ENCODE peak calls at places on chromosomes 16 and 17, in four cellular contexts. One of them, this sample, is unnamed.

GRCh38 chr16:25051446-25052160 is 36.4 kb upstream of the ARHGAP17 start:
- DNase-seq in right atrium auricular region: no peak
- DNase-seq in ascending aorta: no peak
- DNase-seq in gastrocnemius medialis: no peak
- DNase-seq in this sample: no peak

GRCh38 chr17:78278139-78278741 is 46.8 kb downstream of the TMEM235 start:
- DNase-seq in right atrium auricular region: no peak
- DNase-seq in gastrocnemius medialis: peak
- DNase-seq in ascending aorta: no peak
- DNase-seq in this sample: no peak

GRCh38 chr16:73064227-73064995 is 16.5 kb upstream of the ZFHX3 start:
- DNase-seq in right atrium auricular region: no peak
- DNase-seq in gastrocnemius medialis: peak
- DNase-seq in ascending aorta: peak
- DNase-seq in this sample: no peak

GRCh38 chr17:49889500-49889899 is 41.6 kb upstream of the TAC4 start:
- DNase-seq in gastrocnemius medialis: no peak
- DNase-seq in right atrium auricular region: no peak
- DNase-seq in ascending aorta: no peak
- DNase-seq in this sample: no peak

GRCh38 chr17:9219631-9220415 is 198.5 kb downstream of the NTN1 start:
- DNase-seq in right atrium auricular region: no peak
- DNase-seq in ascending aorta: no peak
- DNase-seq in gastrocnemius medialis: no peak
- DNase-seq in this sample: peak

GRCh38 chr17:40093005-40093579 is 7.3 kb downstream of the NR1D1 start:
- DNase-seq in right atrium auricular region: no peak
- DNase-seq in ascending aorta: no peak
- DNase-seq in gastrocnemius medialis: no peak
- DNase-seq in this sample: no peak

GRCh38 chr16:58716468-58716867 is 17.6 kb downstream of the GOT2 start:
- DNase-seq in right atrium auricular region: no peak
- DNase-seq in gastrocnemius medialis: no peak
- DNase-seq in ascending aorta: no peak
- DNase-seq in this sample: no peak

GRCh38 chr17:36675250-36675649 is 73.9 kb downstream of the MRM1 start:
- DNase-seq in right atrium auricular region: no peak
- DNase-seq in gastrocnemius medialis: no peak
- DNase-seq in ascending aorta: no peak
- DNase-seq in this sample: no peak

GRCh38 chr17:6328279-6328678 is 106.6 kb downstream of the AIPL1 start:
- DNase-seq in right atrium auricular region: no peak
- DNase-seq in gastrocnemius medialis: no peak
- DNase-seq in ascending aorta: no peak
- DNase-seq in this sample: no peak

GRCh38 chr16:2835638-2836493 is 5.8 kb downstream of the ZG16B start:
- DNase-seq in gastrocnemius medialis: no peak
- DNase-seq in right atrium auricular region: no peak
- DNase-seq in ascending aorta: no peak
- DNase-seq in this sample: peak

GRCh38 chr17:4908301-4908700 is 5.4 kb upstream of the CHRNE start:
- DNase-seq in right atrium auricular region: no peak
- DNase-seq in gastrocnemius medialis: no peak
- DNase-seq in ascending aorta: no peak
- DNase-seq in this sample: no peak

GRCh38 chr16:84310642-84311041 is 16.0 kb downstream of the WFDC1 start:
- DNase-seq in ascending aorta: no peak
- DNase-seq in right atrium auricular region: no peak
- DNase-seq in gastrocnemius medialis: no peak
- DNase-seq in this sample: no peak

GRCh38 chr17:2023692-2024571 is 1.2 kb downstream of the RTN4RL1 start:
- DNase-seq in gastrocnemius medialis: no peak
- DNase-seq in right atrium auricular region: no peak
- DNase-seq in ascending aorta: peak
- DNase-seq in this sample: no peak

GRCh38 chr17:82013772-82014321 is 8.8 kb downstream of the CENPX start:
- DNase-seq in ascending aorta: no peak
- DNase-seq in gastrocnemius medialis: no peak
- DNase-seq in right atrium auricular region: no peak
- DNase-seq in this sample: no peak

GRCh38 chr17:21573961-21574610 is 118.2 kb upstream of the KCNJ18 start:
- DNase-seq in ascending aorta: no peak
- DNase-seq in gastrocnemius medialis: peak
- DNase-seq in right atrium auricular region: peak
- DNase-seq in this sample: no peak

GRCh38 chr17:9928601-9929341 is 23.7 kb upstream of the RCVRN start:
- DNase-seq in ascending aorta: no peak
- DNase-seq in gastrocnemius medialis: no peak
- DNase-seq in right atrium auricular region: no peak
- DNase-seq in this sample: no peak

GRCh38 chr16:53207810-53208752 is 153.3 kb downstream of the CHD9 start:
- DNase-seq in ascending aorta: peak
- DNase-seq in right atrium auricular region: no peak
- DNase-seq in gastrocnemius medialis: peak
- DNase-seq in this sample: no peak

GRCh38 chr17:5049314-5049819 is 14.1 kb upstream of the SLC52A1 start:
- DNase-seq in gastrocnemius medialis: no peak
- DNase-seq in right atrium auricular region: no peak
- DNase-seq in ascending aorta: no peak
- DNase-seq in this sample: peak

GRCh38 chr17:77322534-77323412 is 182.0 kb downstream of the SEC14L1 start:
- DNase-seq in right atrium auricular region: peak
- DNase-seq in gastrocnemius medialis: peak
- DNase-seq in ascending aorta: peak
- DNase-seq in this sample: peak

GRCh38 chr17:17376362-17376761 is 73.2 kb downstream of the NT5M start:
- DNase-seq in ascending aorta: no peak
- DNase-seq in right atrium auricular region: no peak
- DNase-seq in gastrocnemius medialis: no peak
- DNase-seq in this sample: peak

GRCh38 chr17:6483507-6483906 is 39.3 kb downstream of the PIMREG start:
- DNase-seq in gastrocnemius medialis: no peak
- DNase-seq in right atrium auricular region: no peak
- DNase-seq in ascending aorta: no peak
- DNase-seq in this sample: no peak

GRCh38 chr17:27349540-27350021 is 55.7 kb downstream of the WSB1 start:
- DNase-seq in right atrium auricular region: no peak
- DNase-seq in gastrocnemius medialis: no peak
- DNase-seq in ascending aorta: no peak
- DNase-seq in this sample: peak

GRCh38 chr16:59540621-59541020 is 806.5 kb upstream of the GOT2 start:
- DNase-seq in ascending aorta: no peak
- DNase-seq in gastrocnemius medialis: no peak
- DNase-seq in right atrium auricular region: no peak
- DNase-seq in this sample: no peak

GRCh38 chr16:49688298-49688697 is 167.6 kb downstream of the ZNF423 start:
- DNase-seq in right atrium auricular region: no peak
- DNase-seq in ascending aorta: no peak
- DNase-seq in gastrocnemius medialis: no peak
- DNase-seq in this sample: no peak

GRCh38 chr16:50458694-50459271 is 89.4 kb upstream of the NKD1 start:
- DNase-seq in gastrocnemius medialis: no peak
- DNase-seq in ascending aorta: no peak
- DNase-seq in right atrium auricular region: no peak
- DNase-seq in this sample: no peak

GRCh38 chr16:77660311-77660710 is 62.0 kb upstream of the NUDT7 start:
- DNase-seq in gastrocnemius medialis: no peak
- DNase-seq in right atrium auricular region: no peak
- DNase-seq in ascending aorta: no peak
- DNase-seq in this sample: no peak

GRCh38 chr17:17537311-17538099 is 41.3 kb upstream of the RASD1 start:
- DNase-seq in right atrium auricular region: no peak
- DNase-seq in ascending aorta: no peak
- DNase-seq in gastrocnemius medialis: no peak
- DNase-seq in this sample: no peak

GRCh38 chr17:72182256-72182890 is 61.6 kb downstream of the SOX9 start:
- DNase-seq in gastrocnemius medialis: no peak
- DNase-seq in ascending aorta: no peak
- DNase-seq in right atrium auricular region: no peak
- DNase-seq in this sample: no peak

GRCh38 chr17:28180449-28180848 is 138.0 kb downstream of the NLK start:
- DNase-seq in ascending aorta: no peak
- DNase-seq in right atrium auricular region: no peak
- DNase-seq in gastrocnemius medialis: no peak
- DNase-seq in this sample: no peak

GRCh38 chr16:17397499-17397891 is 73.3 kb downstream of the XYLT1 start:
- DNase-seq in gastrocnemius medialis: no peak
- DNase-seq in ascending aorta: no peak
- DNase-seq in right atrium auricular region: no peak
- DNase-seq in this sample: no peak

GRCh38 chr17:559699-560378 is 154.8 kb downstream of the VPS53 start:
- DNase-seq in ascending aorta: peak
- DNase-seq in right atrium auricular region: peak
- DNase-seq in gastrocnemius medialis: peak
- DNase-seq in this sample: no peak

GRCh38 chr17:2706911-2707510 is 4.6 kb downstream of the CLUH start:
- DNase-seq in right atrium auricular region: no peak
- DNase-seq in gastrocnemius medialis: peak
- DNase-seq in ascending aorta: no peak
- DNase-seq in this sample: peak

GRCh38 chr17:38685485-38685884 is 10.7 kb upstream of the EPOP start:
- DNase-seq in ascending aorta: no peak
- DNase-seq in gastrocnemius medialis: no peak
- DNase-seq in right atrium auricular region: no peak
- DNase-seq in this sample: peak

GRCh38 chr16:51553910-51554309 is 402.8 kb upstream of the SALL1 start:
- DNase-seq in gastrocnemius medialis: no peak
- DNase-seq in ascending aorta: no peak
- DNase-seq in right atrium auricular region: no peak
- DNase-seq in this sample: no peak

GRCh38 chr16:51557670-51558069 is 406.6 kb upstream of the SALL1 start:
- DNase-seq in ascending aorta: no peak
- DNase-seq in gastrocnemius medialis: no peak
- DNase-seq in right atrium auricular region: no peak
- DNase-seq in this sample: no peak

GRCh38 chr16:51553314-51553713 is 402.2 kb upstream of the SALL1 start:
- DNase-seq in gastrocnemius medialis: no peak
- DNase-seq in right atrium auricular region: no peak
- DNase-seq in ascending aorta: no peak
- DNase-seq in this sample: no peak

GRCh38 chr16:51556694-51557327 is 405.7 kb upstream of the SALL1 start:
- DNase-seq in ascending aorta: no peak
- DNase-seq in right atrium auricular region: no peak
- DNase-seq in gastrocnemius medialis: no peak
- DNase-seq in this sample: no peak
- TF ChIP-seq CTCF in ascending aorta: no peak
- TF ChIP-seq CTCF in right atrium auricular region: no peak
- TF ChIP-seq CTCF in gastrocnemius medialis: no peak
- TF ChIP-seq CTCF in this sample: no peak

GRCh38 chr16:720507-720989 is 398 bp upstream of the ANTKMT start:
- DNase-seq in right atrium auricular region: no peak
- DNase-seq in ascending aorta: no peak
- DNase-seq in gastrocnemius medialis: no peak
- DNase-seq in this sample: no peak
- TF ChIP-seq CTCF in right atrium auricular region: peak
- TF ChIP-seq CTCF in ascending aorta: no peak
- TF ChIP-seq CTCF in gastrocnemius medialis: no peak
- TF ChIP-seq CTCF in this sample: no peak

GRCh38 chr17:63476857-63477470 is at the start of gene ACE:
- DNase-seq in right atrium auricular region: no peak
- DNase-seq in gastrocnemius medialis: no peak
- DNase-seq in ascending aorta: no peak
- DNase-seq in this sample: no peak
- TF ChIP-seq CTCF in right atrium auricular region: no peak
- TF ChIP-seq CTCF in gastrocnemius medialis: no peak
- TF ChIP-seq CTCF in ascending aorta: no peak
- TF ChIP-seq CTCF in this sample: no peak

DNA sequence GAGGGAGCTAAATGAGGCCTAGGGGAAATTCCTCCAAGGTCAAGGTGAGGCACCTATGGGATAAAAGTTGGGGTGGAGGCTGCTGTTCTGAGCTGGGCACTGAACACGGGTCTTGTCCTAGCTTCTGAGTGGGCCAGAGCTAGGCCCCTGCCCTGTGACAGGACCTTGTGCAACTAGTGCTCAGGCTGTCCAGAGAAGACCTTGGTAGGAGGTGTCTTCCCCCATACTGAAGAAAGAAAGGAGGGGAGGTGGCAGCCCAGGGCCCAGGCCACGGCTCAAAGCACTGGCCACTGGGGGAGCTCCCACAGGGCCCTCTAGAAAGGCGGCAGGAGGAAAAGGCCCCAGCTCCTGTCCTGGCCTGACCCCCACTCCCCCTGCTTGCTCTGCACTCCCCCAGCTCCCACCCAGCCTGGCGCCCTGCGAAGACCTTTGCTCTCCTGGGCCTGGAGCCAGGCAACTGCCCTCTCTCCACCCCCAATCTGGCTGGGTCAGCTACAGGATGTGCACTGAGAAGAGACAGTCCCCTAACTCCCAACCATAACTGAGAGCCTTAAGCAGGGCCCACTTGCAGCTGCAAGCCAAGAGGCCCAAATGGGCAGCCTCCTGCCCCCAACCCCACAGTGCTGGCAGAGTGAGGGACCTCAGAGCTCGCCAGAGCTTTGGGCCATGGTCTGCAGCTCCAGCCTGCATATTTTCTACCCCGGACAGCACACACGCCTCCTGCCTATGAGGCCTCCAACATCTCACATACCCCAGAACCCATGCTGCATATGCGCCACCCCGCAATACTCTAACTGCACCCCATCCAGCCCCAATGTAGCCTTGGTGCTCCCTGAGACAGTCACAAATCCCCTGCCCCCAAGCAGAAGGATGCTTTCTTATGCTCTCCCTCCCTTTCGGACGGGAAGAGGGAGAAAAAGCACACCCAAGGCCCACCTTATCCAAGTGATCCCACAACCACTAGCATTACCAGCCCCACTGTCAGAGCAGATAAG is 15.3 kb downstream of the HSD11B2 start:
- DNase-seq in right atrium auricular region: no peak
- DNase-seq in ascending aorta: no peak
- DNase-seq in gastrocnemius medialis: no peak
- DNase-seq in this sample: no peak
- TF ChIP-seq CTCF in right atrium auricular region: no peak
- TF ChIP-seq CTCF in ascending aorta: no peak
- TF ChIP-seq CTCF in gastrocnemius medialis: no peak
- TF ChIP-seq CTCF in this sample: no peak